ENCODE peak calls at places on chromosomes 7 and 10, in ten cellular contexts. D, T, G, U, F, Y, L, A, P and O are unnamed samples.

GRCh38 chr7:131293018-131293417 is 34.7 kb upstream of the MKLN1 start:
- DNase-seq in D (no peak), L (no peak), Y (no peak), P (peak; percentile 17), A (peak; percentile 55), F (no peak), T (no peak), G (peak; percentile 30), U (no peak), O (no peak)

GRCh38 chr10:63227207-63227895 is 94.2 kb downstream of the NRBF2 start:
- DNase-seq in L (no peak), U (no peak), F (no peak), A (no peak), G (no peak), Y (no peak), D (no peak), P (no peak), T (no peak), O (no peak)

GRCh38 chr7:27211084-27211446 is 11.2 kb upstream of the HOXA13 start:
- DNase-seq in P (no peak), L (no peak), U (no peak), F (no peak), T (no peak), Y (no peak), D (no peak), G (no peak), A (no peak), O (no peak)

GRCh38 chr10:89670926-89671325 is 25.9 kb upstream of the PANK1 start:
- DNase-seq in L (no peak), U (no peak), G (no peak), P (no peak), T (no peak), A (no peak), D (no peak), Y (no peak), F (no peak), O (no peak)

GRCh38 chr10:93554760-93555432 is 11.6 kb upstream of the FFAR4 start:
- DNase-seq in Y (no peak), D (peak; percentile 44), T (peak; percentile 82), L (peak; percentile 36), G (peak; percentile 60), U (peak; percentile 19), F (peak; percentile 53), P (no peak), A (peak; percentile 69), O (peak; percentile 30)

GRCh38 chr7:141409911-141410329 is 141.3 kb upstream of the AGK start:
- DNase-seq in G (no peak), Y (no peak), D (no peak), P (no peak), T (no peak), U (no peak), A (no peak), F (peak; percentile 18), L (no peak), O (no peak)

GRCh38 chr10:60573342-60573741 is 183.7 kb upstream of the ANK3 start:
- DNase-seq in U (no peak), D (no peak), F (no peak), A (no peak), L (no peak), G (peak; percentile 94), Y (no peak), T (no peak), P (no peak), O (no peak)

GRCh38 chr7:3164363-3164762 is 120.7 kb upstream of the CARD11 start:
- DNase-seq in T (no peak), A (peak; percentile 24), L (no peak), G (no peak), F (no peak), D (no peak), Y (no peak), P (no peak), U (no peak), O (no peak)

GRCh38 chr7:43593010-43593409 is 10.1 kb downstream of the STK17A start:
- DNase-seq in T (no peak), D (no peak), P (no peak), U (no peak), A (no peak), Y (no peak), L (no peak), G (peak; percentile 56), F (no peak), O (no peak)

GRCh38 chr7:134364619-134365037 is 47.9 kb upstream of the SLC35B4 start:
- DNase-seq in P (no peak), U (no peak), G (peak; percentile 92), D (no peak), L (no peak), F (no peak), A (no peak), Y (no peak), T (peak; percentile 99), O (no peak)

GRCh38 chr10:7359954-7360353 is 50.9 kb downstream of the SFMBT2 start:
- DNase-seq in D (no peak), F (no peak), A (no peak), L (no peak), G (no peak), U (no peak), P (no peak), Y (no peak), T (peak; percentile 22), O (no peak)

GRCh38 chr7:289209-289755 is 688 bp upstream of the FOXL3 start:
- DNase-seq in Y (no peak), A (no peak), G (no peak), D (no peak), F (no peak), P (no peak), U (no peak), T (no peak), L (no peak), O (no peak)

GRCh38 chr7:134741901-134742635 is 37.4 kb upstream of the CALD1 start:
- DNase-seq in L (no peak), D (no peak), A (no peak), T (no peak), Y (no peak), P (peak; percentile 77), G (peak; percentile 69), U (no peak), F (no peak), O (no peak)

GRCh38 chr10:121594623-121595320 is 3.5 kb downstream of the FGFR2 start:
- DNase-seq in G (no peak), U (no peak), L (no peak), T (no peak), F (no peak), A (no peak), Y (no peak), P (peak; percentile 16), D (no peak), O (no peak)

GRCh38 chr7:28083998-28084985 is 96.3 kb downstream of the JAZF1 start:
- DNase-seq in P (no peak), G (no peak), U (no peak), D (no peak), T (no peak), Y (no peak), A (no peak), F (no peak), L (no peak), O (no peak)

GRCh38 chr10:122084286-122085041 is 95.5 kb downstream of the TACC2 start:
- DNase-seq in T (no peak), F (no peak), D (no peak), U (no peak), A (no peak), P (no peak), L (no peak), Y (no peak), G (no peak), O (no peak)

GRCh38 chr10:128058106-128058745 is 68.0 kb downstream of the MKI67 start:
- DNase-seq in U (no peak), T (no peak), L (no peak), F (no peak), A (no peak), G (no peak), P (no peak), D (no peak), Y (no peak), O (no peak)

GRCh38 chr7:28900311-28900710 is 57.8 kb downstream of the TRIL start:
- DNase-seq in U (no peak), D (no peak), P (no peak), F (no peak), A (no peak), T (no peak), Y (no peak), L (no peak), G (no peak), O (no peak)

GRCh38 chr10:16644146-16644545 is 122.5 kb upstream of the C1QL3 start:
- DNase-seq in L (no peak), G (peak; percentile 48), T (peak; percentile 9), U (no peak), F (no peak), A (no peak), D (no peak), Y (no peak), P (no peak), O (no peak)

GRCh38 chr7:16803881-16804673 is 722 bp downstream of the AGR2 start:
- DNase-seq in A (no peak), D (no peak), T (peak; percentile 67), F (no peak), G (peak; percentile 41), Y (no peak), P (no peak), L (no peak), U (no peak), O (no peak)

GRCh38 chr10:62658516-62658915 is 146.0 kb upstream of the ADO start:
- DNase-seq in A (peak; percentile 58), D (no peak), Y (no peak), U (no peak), T (no peak), G (no peak), L (no peak), P (no peak), F (no peak), O (no peak)

GRCh38 chr10:95211606-95212279 is 17.7 kb downstream of the ACSM6 start:
- DNase-seq in P (no peak), T (no peak), G (peak; percentile 55), D (no peak), U (no peak), A (no peak), F (no peak), Y (no peak), L (no peak), O (no peak)

GRCh38 chr10:119377905-119378736 is 164.4 kb downstream of the RGS10 start:
- DNase-seq in D (no peak), P (no peak), A (peak; percentile 64), T (no peak), F (peak; percentile 36), Y (no peak), U (no peak), G (no peak), L (no peak), O (no peak)

GRCh38 chr7:2938514-2939192 is 94.5 kb upstream of the GNA12 start:
- DNase-seq in A (no peak), F (no peak), P (no peak), Y (no peak), G (no peak), D (no peak), T (no peak), L (no peak), U (no peak), O (no peak)

GRCh38 chr7:130909161-130909836 is 175.3 kb upstream of the KLF14 start:
- DNase-seq in Y (no peak), U (no peak), F (no peak), L (no peak), A (no peak), D (no peak), T (no peak), P (no peak), G (no peak), O (no peak)

GRCh38 chr10:88687853-88688467 is 18.1 kb upstream of the LIPK start:
- DNase-seq in A (no peak), T (peak; percentile 36), Y (no peak), F (no peak), L (peak; percentile 13), U (no peak), D (no peak), G (peak; percentile 32), P (no peak), O (no peak)

GRCh38 chr7:41244246-41244645 is 458.6 kb downstream of the INHBA start:
- DNase-seq in U (no peak), Y (no peak), F (no peak), D (no peak), A (no peak), G (peak; percentile 47), L (no peak), T (no peak), P (no peak), O (no peak)

GRCh38 chr7:41374150-41374848 is 328.6 kb downstream of the INHBA start:
- DNase-seq in U (no peak), F (no peak), D (no peak), A (no peak), Y (no peak), G (no peak), P (no peak), T (no peak), L (no peak), O (no peak)